ENCODE peak calls at places on chromosomes 4 and X, in nine cellular contexts. M is body of pancreas, P is nephron progenitor cell, E is heart left ventricle, K is cardiac muscle cell, I is HCT116, G is tibial nerve, A is suprapubic skin, Q is astrocyte of the spinal cord. R is an unnamed sample.

GRCh38 chr4:73257995-73258667 is 467 bp downstream of the ANKRD17 start:
- DNase-seq in M (peak), P (no peak), E (no peak), K (peak), I (no peak), G (peak), A (no peak), Q (peak), R (no peak)

GRCh38 chr4:114180481-114180880 is 201.0 kb upstream of the ARSJ start:
- DNase-seq in M (peak), P (peak), E (peak), K (peak), I (peak), G (peak), A (no peak), Q (peak), R (peak)

GRCh38 chrX:69197690-69198089 is 32.4 kb upstream of the PJA1 start:
- DNase-seq in M (no peak), P (no peak), E (no peak), K (no peak), I (no peak), G (no peak), A (no peak), Q (no peak), R (no peak)

GRCh38 chrX:499870-500364 is 113.2 kb upstream of the PPP2R3B start:
- DNase-seq in M (no peak), P (peak), E (no peak), K (no peak), I (no peak), G (no peak), A (no peak), Q (no peak), R (no peak)

GRCh38 chrX:119654112-119654531 is 38.8 kb downstream of the SEPTIN6 start:
- DNase-seq in M (peak), P (peak), E (peak), K (peak), I (no peak), G (peak), A (no peak), Q (peak), R (no peak)

GRCh38 chr4:55255171-55255570 is 90.9 kb upstream of the SRD5A3 start:
- DNase-seq in M (no peak), P (no peak), E (no peak), K (peak), I (no peak), G (no peak), A (no peak), Q (peak), R (no peak)

GRCh38 chrX:25156323-25156722 is 140.6 kb upstream of the ARX start:
- DNase-seq in M (no peak), P (no peak), E (no peak), K (no peak), I (no peak), G (no peak), A (no peak), Q (peak), R (no peak)

GRCh38 chrX:3592184-3592583 is 121.3 kb downstream of the PRKX start:
- DNase-seq in M (no peak), P (no peak), E (no peak), K (no peak), I (no peak), G (no peak), A (no peak), Q (no peak), R (no peak)

GRCh38 chrX:27796640-27797257 is 11.0 kb upstream of the MAGEB10 start:
- DNase-seq in M (no peak), P (no peak), E (no peak), K (no peak), I (no peak), G (no peak), A (no peak), Q (no peak), R (no peak)

GRCh38 chrX:57929373-57929772 is 19.1 kb upstream of the ZXDA start:
- DNase-seq in M (no peak), P (no peak), E (no peak), K (peak), I (peak), G (no peak), A (no peak), Q (no peak), R (no peak)

GRCh38 chr4:142567199-142567598 is 278.9 kb downstream of the INPP4B start:
- DNase-seq in M (no peak), P (no peak), E (no peak), K (no peak), I (peak), G (no peak), A (no peak), Q (no peak), R (peak)

GRCh38 chr4:19438228-19438627 is 813.5 kb upstream of the SLIT2 start:
- DNase-seq in M (no peak), P (no peak), E (no peak), K (no peak), I (no peak), G (no peak), A (no peak), Q (peak), R (no peak)

GRCh38 chrX:45198706-45199105 is 2.0 kb downstream of the DIPK2B start:
- DNase-seq in M (no peak), P (no peak), E (no peak), K (no peak), I (no peak), G (no peak), A (no peak), Q (no peak), R (no peak)

GRCh38 chr4:107379054-107379869 is 340.8 kb downstream of the PAPSS1 start:
- DNase-seq in M (no peak), P (no peak), E (no peak), K (peak), I (no peak), G (no peak), A (no peak), Q (peak), R (no peak)
- TF ChIP-seq CTCF in M (no peak), P (no peak), E (no peak), K (no peak), I (peak), G (no peak), A (no peak), Q (peak), R (no peak)

GRCh38 chr4:100175853-100176252 is 14.4 kb downstream of the DDIT4L start:
- DNase-seq in M (no peak), P (no peak), E (no peak), K (no peak), I (no peak), G (no peak), A (no peak), Q (no peak), R (no peak)

GRCh38 chr4:100177855-100178254 is 12.4 kb downstream of the DDIT4L start:
- DNase-seq in M (no peak), P (no peak), E (no peak), K (no peak), I (no peak), G (no peak), A (no peak), Q (no peak), R (no peak)

GRCh38 chr4:100177126-100177525 is 13.1 kb downstream of the DDIT4L start:
- DNase-seq in M (no peak), P (no peak), E (no peak), K (no peak), I (no peak), G (no peak), A (no peak), Q (no peak), R (no peak)

GRCh38 chr4:100170986-100171385 is 19.3 kb downstream of the DDIT4L start:
- DNase-seq in M (no peak), P (no peak), E (no peak), K (no peak), I (no peak), G (no peak), A (no peak), Q (no peak), R (no peak)

GRCh38 chr4:100174985-100175383 is 15.3 kb downstream of the DDIT4L start:
- DNase-seq in M (no peak), P (no peak), E (no peak), K (no peak), I (no peak), G (no peak), A (no peak), Q (no peak), R (no peak)
- TF ChIP-seq CTCF in M (no peak), P (no peak), E (no peak), K (no peak), I (no peak), G (no peak), A (no peak), Q (no peak), R (no peak)

GRCh38 chr4:17325098-17325497 is 186.8 kb downstream of the QDPR start:
- DNase-seq in M (no peak), P (no peak), E (no peak), K (no peak), I (no peak), G (no peak), A (no peak), Q (no peak), R (no peak)

GRCh38 chr4:17326756-17327155 is 185.1 kb downstream of the QDPR start:
- DNase-seq in M (no peak), P (no peak), E (no peak), K (no peak), I (no peak), G (no peak), A (no peak), Q (no peak), R (no peak)

GRCh38 chr4:17322514-17322913 is 189.4 kb downstream of the QDPR start:
- DNase-seq in M (no peak), P (no peak), E (no peak), K (peak), I (no peak), G (no peak), A (no peak), Q (peak), R (no peak)

GRCh38 chr4:17323619-17324400 is 188.1 kb downstream of the QDPR start:
- DNase-seq in M (no peak), P (peak), E (no peak), K (no peak), I (no peak), G (no peak), A (no peak), Q (no peak), R (no peak)

GRCh38 chr4:17324431-17324830 is 187.5 kb downstream of the QDPR start:
- DNase-seq in M (peak), P (peak), E (peak), K (peak), I (peak), G (peak), A (no peak), Q (peak), R (peak)
- TF ChIP-seq CTCF in M (peak), P (peak), E (peak), K (peak), I (peak), G (peak), A (peak), Q (peak), R (peak)

GRCh38 chr4:77308843-77309242 is 151.8 kb downstream of the CCNG2 start:
- DNase-seq in M (no peak), P (no peak), E (no peak), K (peak), I (peak), G (no peak), A (no peak), Q (peak), R (peak)
- TF ChIP-seq CTCF in M (peak), P (peak), E (peak), K (peak), I (peak), G (no peak), A (no peak), Q (peak), R (no peak)

GRCh38 chr4:31917334-31917733 is 1197.2 kb downstream of the PCDH7 start:
- DNase-seq in M (no peak), P (no peak), E (no peak), K (no peak), I (no peak), G (no peak), A (no peak), Q (no peak), R (no peak)
- TF ChIP-seq CTCF in M (no peak), P (no peak), E (no peak), K (no peak), I (no peak), G (no peak), A (no peak), Q (no peak), R (no peak)

DNA sequence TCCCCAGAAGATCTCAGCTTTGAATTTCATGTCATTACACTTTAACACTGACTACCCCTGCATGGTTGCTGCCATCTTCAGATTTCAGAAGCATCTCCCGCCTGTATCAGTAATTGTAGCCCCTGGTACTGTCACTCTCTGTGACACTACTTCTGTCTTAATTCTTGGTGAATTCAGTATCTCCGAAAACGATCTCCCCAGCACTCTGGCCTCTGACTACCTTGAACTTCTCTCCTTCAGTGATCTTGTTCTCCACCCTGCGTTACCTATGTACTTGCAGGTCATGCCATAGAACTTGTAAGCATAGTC is 53.8 kb upstream of the ABCG2 start:
- DNase-seq in M (no peak), P (no peak), E (no peak), K (no peak), I (no peak), G (no peak), A (no peak), Q (no peak), R (no peak)
- TF ChIP-seq CTCF in M (no peak), P (no peak), E (no peak), K (no peak), I (no peak), G (no peak), A (no peak), Q (no peak), R (no peak)

DNA sequence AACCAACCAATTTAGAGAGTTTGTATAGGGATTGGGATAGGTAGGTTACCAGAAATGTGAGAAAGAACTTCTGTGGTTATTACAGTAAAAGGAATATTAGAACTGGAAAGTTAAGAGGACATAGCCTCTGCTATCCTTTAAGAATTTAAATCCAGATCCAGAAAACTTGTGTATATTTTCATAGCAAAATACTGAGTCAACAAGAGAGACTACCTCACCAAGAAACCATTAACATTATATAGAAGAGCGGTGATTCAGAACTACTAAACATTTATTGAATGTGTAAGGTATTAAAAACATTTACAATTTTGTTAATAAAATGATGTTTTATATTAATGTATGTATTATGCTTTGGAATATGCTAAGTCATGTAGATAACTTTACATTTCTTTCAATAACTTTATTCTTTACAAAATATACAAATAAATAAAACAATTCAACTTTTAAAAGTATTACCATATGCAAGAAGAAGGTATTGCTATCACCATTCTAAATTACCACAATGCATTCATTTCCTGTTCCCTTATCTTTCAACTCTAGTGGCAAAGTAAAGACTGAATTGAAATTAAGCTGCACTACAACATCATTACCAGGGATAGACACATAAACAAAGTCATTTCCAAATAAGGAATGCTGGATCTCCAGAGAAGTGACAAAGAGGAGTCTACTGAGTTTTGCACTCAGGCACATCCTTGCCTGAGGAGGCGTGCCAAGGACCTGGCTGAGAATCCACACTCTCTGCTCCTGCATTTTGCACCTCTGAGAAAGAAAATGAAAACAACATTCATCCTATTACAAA is 6.1 kb upstream of the BDH2 start:
- DNase-seq in M (no peak), P (no peak), E (no peak), K (peak), I (no peak), G (no peak), A (no peak), Q (peak), R (no peak)
- TF ChIP-seq CTCF in M (no peak), P (no peak), E (no peak), K (no peak), I (no peak), G (no peak), A (no peak), Q (no peak), R (no peak)

DNA sequence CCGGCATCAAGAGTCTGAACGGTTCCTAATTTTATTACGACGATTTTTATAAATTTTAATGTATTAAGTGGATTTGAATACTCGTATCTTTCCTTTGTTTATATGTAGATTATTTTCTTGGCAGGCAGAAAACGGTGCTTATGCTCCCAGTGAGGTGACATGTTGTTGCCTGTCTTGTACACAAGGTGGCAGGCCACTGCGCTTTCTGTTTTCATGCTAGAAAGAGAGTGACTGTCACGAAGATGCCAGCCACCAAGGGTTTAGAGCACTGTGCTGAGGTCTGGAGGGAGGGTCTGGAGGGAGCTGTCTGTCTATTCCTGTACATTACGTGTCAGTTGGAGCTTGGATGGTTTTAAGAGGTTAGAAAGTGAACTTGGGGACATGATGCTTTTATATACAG is 87.7 kb downstream of the SHROOM2 start:
- DNase-seq in M (peak), P (no peak), E (peak), K (no peak), I (peak), G (no peak), A (no peak), Q (peak), R (peak)
- TF ChIP-seq CTCF in M (peak), P (peak), E (peak), K (peak), I (peak), G (peak), A (no peak), Q (peak), R (peak)

DNA sequence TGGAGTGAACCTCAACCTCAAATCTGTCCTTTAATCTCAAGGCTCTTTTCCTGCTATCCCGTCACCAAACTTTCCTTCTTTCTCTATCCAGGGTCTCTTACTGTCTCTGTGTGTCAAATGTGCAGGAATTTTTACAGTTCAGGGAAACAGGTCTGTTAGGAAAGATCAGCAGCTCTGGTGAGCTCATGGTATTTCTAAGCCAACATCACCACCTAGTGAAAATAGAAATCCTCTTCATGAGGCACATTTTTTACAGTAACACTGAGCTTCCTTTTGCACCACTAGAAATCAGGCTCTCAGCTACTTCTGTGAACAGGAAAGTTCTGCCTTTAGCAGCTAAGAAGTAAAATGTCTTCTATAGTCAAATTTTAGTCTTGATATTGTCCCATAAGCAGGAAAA is 39.6 kb downstream of the NUDT11 start:
- DNase-seq in M (no peak), P (no peak), E (no peak), K (peak), I (no peak), G (no peak), A (no peak), Q (no peak), R (no peak)
- TF ChIP-seq CTCF in M (peak), P (no peak), E (no peak), K (no peak), I (peak), G (no peak), A (no peak), Q (no peak), R (no peak)

R was measured in Calu3.